ENCODE peak calls at places on chromosomes 3 and 15, in ten cellular contexts. D is MM.1S, R is neural crest cell, J is heart left ventricle, I is GM23338, F is coronary artery, S is astrocyte of the spinal cord, P is MCF 10A, H is NB4, K is thoracic aorta. O is an unnamed sample.

GRCh38 chr3:153087595-153088566 is 74.1 kb upstream of the RAP2B start:
- DNase-seq in S (peak; percentile 75), P (peak; percentile 19), H (no peak), F (no peak), K (no peak), D (no peak), J (peak; percentile 53), I (no peak), R (no peak), O (no peak)

GRCh38 chr3:133130168-133130567 is 92.0 kb downstream of the TMEM108 start:
- DNase-seq in I (no peak), S (peak; percentile 63), J (no peak), D (no peak), R (no peak), K (no peak), P (no peak), F (no peak), H (no peak), O (no peak)

GRCh38 chr3:149247929-149248691 is 26.5 kb upstream of the CP start:
- DNase-seq in R (no peak), S (peak; percentile 42), P (peak; percentile 52), H (peak; percentile 65), J (no peak), I (peak; percentile 49), D (peak; percentile 42), F (no peak), K (no peak), O (no peak)

GRCh38 chr15:87747106-87747505 is 509.4 kb downstream of the NTRK3 start:
- DNase-seq in J (no peak), K (no peak), S (no peak), P (no peak), D (no peak), R (no peak), I (no peak), H (no peak), F (no peak), O (no peak)

GRCh38 chr3:5585085-5585484 is 397.6 kb downstream of the EDEM1 start:
- DNase-seq in P (no peak), S (no peak), J (no peak), I (no peak), F (no peak), R (no peak), K (no peak), D (no peak), H (no peak), O (no peak)

GRCh38 chr15:96381463-96381862 is 51.0 kb downstream of the NR2F2 start:
- DNase-seq in K (no peak), S (no peak), H (no peak), F (no peak), P (no peak), R (no peak), I (no peak), D (no peak), J (no peak), O (no peak)

GRCh38 chr15:70094690-70095311 is 2.9 kb downstream of the TLE3 start:
- DNase-seq in S (no peak), R (no peak), J (no peak), K (no peak), F (no peak), D (peak; percentile 22), I (no peak), P (no peak), H (peak; percentile 59), O (no peak)

GRCh38 chr3:66348696-66349095 is 127.9 kb downstream of the SLC25A26 start:
- DNase-seq in J (no peak), H (no peak), P (no peak), R (no peak), S (no peak), F (no peak), D (no peak), I (no peak), K (no peak), O (no peak)

GRCh38 chr15:44193651-44194396 is 1.2 kb downstream of the FRMD5 start:
- DNase-seq in F (no peak), J (no peak), H (no peak), P (no peak), S (peak; percentile 37), K (no peak), I (peak; percentile 68), D (peak; percentile 67), R (no peak), O (no peak)

GRCh38 chr3:126937533-126938432 is 45.1 kb upstream of the PLXNA1 start:
- DNase-seq in H (no peak), F (no peak), P (no peak), I (no peak), J (no peak), R (no peak), S (peak; percentile 33), D (no peak), K (no peak), O (no peak)

GRCh38 chr3:58576716-58577115 is 475 bp downstream of the FAM107A start:
- DNase-seq in I (no peak), H (no peak), J (no peak), D (no peak), P (no peak), R (no peak), F (no peak), K (no peak), S (no peak), O (no peak)

GRCh38 chr3:127452321-127452821 is 138.2 kb downstream of the TPRA1 start:
- DNase-seq in R (no peak), H (no peak), S (no peak), J (no peak), K (no peak), D (no peak), I (peak; percentile 39), P (no peak), F (peak; percentile 64), O (peak; percentile 61)

GRCh38 chr15:62445244-62445643 is 280.2 kb upstream of the C2CD4B start:
- DNase-seq in R (no peak), I (no peak), K (no peak), H (no peak), D (no peak), S (peak; percentile 12), J (no peak), P (no peak), F (no peak), O (no peak)

GRCh38 chr3:187735383-187735782 is 9.9 kb downstream of the BCL6 start:
- DNase-seq in K (no peak), F (no peak), J (no peak), D (no peak), P (no peak), I (no peak), H (no peak), R (no peak), S (no peak), O (no peak)

GRCh38 chr3:164818318-164818717 is 260.0 kb downstream of the SI start:
- DNase-seq in D (no peak), F (no peak), K (no peak), S (no peak), P (no peak), I (no peak), H (no peak), R (no peak), J (no peak), O (no peak)

GRCh38 chr15:90789496-90789895 is 72.3 kb downstream of the BLM start:
- DNase-seq in I (no peak), K (no peak), J (no peak), P (no peak), D (no peak), H (no peak), F (no peak), R (no peak), S (no peak), O (no peak)
- TF ChIP-seq CTCF in I (no peak), K (no peak), J (no peak), P (no peak), D (no peak), H (no peak), F (no peak), R (no peak), S (no peak), O (no peak)

DNA sequence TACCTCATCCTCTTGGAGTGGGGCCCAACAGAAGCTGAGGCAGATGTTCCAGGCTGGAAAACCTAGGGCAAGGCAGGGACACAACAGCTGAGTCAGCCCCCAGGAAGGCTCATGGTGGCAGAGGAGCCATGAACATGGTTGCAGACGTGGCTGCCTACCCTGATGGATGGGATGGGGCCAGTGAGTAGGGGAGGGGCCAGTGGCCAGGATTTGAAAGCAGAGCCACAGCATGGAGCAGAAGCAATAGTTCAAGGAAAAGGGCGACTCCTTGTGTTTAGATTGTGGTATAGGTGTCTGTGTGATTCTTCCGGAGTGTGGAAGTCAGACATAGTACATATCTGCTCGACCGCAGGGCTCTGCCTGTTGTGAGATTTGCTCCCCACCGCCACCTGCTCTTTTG is 24.2 kb downstream of the PXYLP1 start:
- DNase-seq in R (no peak), H (no peak), I (peak; percentile 71), F (no peak), D (no peak), J (no peak), K (no peak), S (no peak), P (peak; percentile 53), O (no peak)
- TF ChIP-seq CTCF in R (peak; percentile 37), H (no peak), I (peak; percentile 52), F (no peak), D (peak; percentile 31), J (no peak), K (no peak), S (peak; percentile 36), P (no peak), O (peak; percentile 49)

GRCh38 chr3:124246366-124246765 is 254.4 kb upstream of the ROPN1 start:
- DNase-seq in K (no peak), S (peak; percentile 24), I (no peak), P (no peak), R (no peak), H (no peak), J (no peak), D (no peak), F (no peak), O (no peak)

GRCh38 chr3:124250053-124250452 is 258.1 kb upstream of the ROPN1 start:
- DNase-seq in J (peak; percentile 31), P (no peak), F (no peak), S (no peak), D (no peak), K (no peak), I (no peak), R (no peak), H (no peak), O (peak; percentile 45)

GRCh38 chr3:124248471-124249028 is 256.6 kb upstream of the ROPN1 start:
- DNase-seq in H (no peak), F (peak; percentile 87), D (no peak), K (peak; percentile 28), R (no peak), J (peak; percentile 80), I (no peak), S (peak; percentile 76), P (peak; percentile 67), O (no peak)

GRCh38 chr3:124243253-124243859 is 251.4 kb upstream of the ROPN1 start:
- DNase-seq in S (no peak), D (no peak), P (no peak), I (no peak), R (no peak), J (no peak), H (no peak), K (no peak), F (no peak), O (no peak)

GRCh38 chr3:124246949-124247348 is 255.0 kb upstream of the ROPN1 start:
- DNase-seq in F (no peak), H (peak; percentile 25), S (no peak), D (peak; percentile 26), J (no peak), K (no peak), P (peak; percentile 55), I (peak; percentile 48), R (no peak), O (no peak)
- TF ChIP-seq CTCF in F (no peak), H (peak; percentile 43), S (peak; percentile 57), D (peak; percentile 56), J (no peak), K (no peak), P (no peak), I (peak; percentile 74), R (peak; percentile 57), O (peak; percentile 57)

GRCh38 chr3:146148468-146148931 is 12.5 kb downstream of the PLOD2 start:
- DNase-seq in P (peak; percentile 47), I (peak; percentile 39), K (no peak), J (no peak), H (no peak), F (no peak), S (no peak), R (no peak), D (no peak), O (no peak)
- TF ChIP-seq CTCF in P (no peak), I (peak; percentile 36), K (no peak), J (no peak), H (no peak), F (peak; percentile 16), S (peak; percentile 34), R (no peak), D (peak; percentile 14), O (no peak)

O was measured in type B pancreatic cell.